ENCODE peak calls at places on chromosomes 3 and 15, in four cellular contexts. U is WTC11, D is HCT116, K is K562. C is an unnamed sample.

GRCh38 chr3:191646242-191646641 is 185.3 kb downstream of the PYDC2 start:
- DNase-seq in K (no peak), D (no peak), U (no peak), C (no peak)

GRCh38 chr15:78317145-78317836 is 17.9 kb upstream of the SKIC8 start:
- DNase-seq in D (no peak), K (peak; percentile 58), U (no peak), C (no peak)

GRCh38 chr15:64507845-64508244 is 47.5 kb downstream of the ZNF609 start:
- DNase-seq in D (no peak), U (no peak), K (no peak), C (no peak)

GRCh38 chr3:186596568-186597287 is 16.1 kb upstream of the AHSG start:
- DNase-seq in U (no peak), K (no peak), D (no peak), C (no peak)

GRCh38 chr15:58537033-58537432 is 105.2 kb downstream of the LIPC start:
- DNase-seq in D (no peak), U (no peak), K (no peak), C (no peak)

GRCh38 chr3:28150465-28151206 is 90.8 kb upstream of the CMC1 start:
- DNase-seq in K (no peak), D (no peak), U (no peak), C (no peak)

GRCh38 chr3:154931484-154931883 is 148.6 kb upstream of the MME start:
- DNase-seq in K (no peak), U (no peak), D (no peak), C (no peak)

GRCh38 chr3:61956236-61956635 is 394.9 kb downstream of the PTPRG start:
- DNase-seq in D (no peak), U (no peak), K (no peak), C (no peak)

GRCh38 chr3:86814918-86815655 is 175.9 kb downstream of the VGLL3 start:
- DNase-seq in U (no peak), K (no peak), D (no peak), C (no peak)

GRCh38 chr3:71142440-71143161 is 440.9 kb downstream of the FOXP1 start:
- DNase-seq in U (no peak), D (no peak), K (no peak), C (no peak)

GRCh38 chr3:197546307-197547085 is 9.3 kb downstream of the BDH1 start:
- DNase-seq in K (no peak), U (no peak), D (no peak), C (no peak)

GRCh38 chr3:156483961-156484787 is 70.7 kb downstream of the SSR3 start:
- DNase-seq in D (peak; percentile 8), K (peak; percentile 53), U (no peak), C (no peak)

GRCh38 chr3:132660745-132661067 is 577 bp downstream of the UBA5 start:
- DNase-seq in U (no peak), D (peak; percentile 4), K (peak; percentile 38), C (no peak)

GRCh38 chr3:68893600-68894239 is 38.6 kb downstream of the TAFA4 start:
- DNase-seq in D (no peak), K (peak; percentile 5), U (no peak), C (peak; percentile 11)

GRCh38 chr3:124886168-124887051 is 755 bp downstream of the ITGB5 start:
- DNase-seq in U (peak; percentile 54), D (no peak), K (peak; percentile 46), C (peak; percentile 42)

GRCh38 chr3:52223449-52224408 is 1.7 kb downstream of the TLR9 start:
- DNase-seq in D (no peak), U (no peak), K (no peak), C (no peak)

GRCh38 chr15:26967719-26968269 is 3.2 kb upstream of the GABRG3 start:
- DNase-seq in K (no peak), U (peak; percentile 75), D (no peak), C (no peak)

GRCh38 chr15:77506311-77507150 is 85.8 kb downstream of the HMG20A start:
- DNase-seq in U (no peak), D (no peak), K (no peak), C (no peak)

GRCh38 chr3:64865872-64866588 is 178.2 kb upstream of the ADAMTS9 start:
- DNase-seq in D (no peak), U (no peak), K (no peak), C (no peak)

DNA sequence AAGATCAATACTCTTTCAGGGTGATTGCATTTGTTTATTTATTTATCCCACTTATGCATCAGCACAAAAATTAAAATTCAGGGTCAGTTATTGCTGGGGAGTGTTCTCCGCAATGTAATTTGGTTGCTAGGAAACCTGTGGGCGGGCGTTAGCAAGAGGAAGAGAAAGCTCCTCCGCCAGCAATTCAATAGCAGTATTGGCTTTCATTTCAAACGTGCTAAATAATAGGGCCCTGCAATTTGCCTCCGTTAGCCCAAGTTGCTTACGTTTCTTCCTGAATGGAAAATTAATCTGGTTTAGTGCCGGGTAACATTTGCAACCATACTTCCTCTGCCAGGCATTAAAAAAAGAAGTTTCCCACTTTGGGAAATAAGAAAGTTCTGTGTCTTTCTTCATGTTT is 35.5 kb upstream of the PLCL2 start:
- DNase-seq in K (no peak), D (no peak), U (peak; percentile 18), C (no peak)
- TF ChIP-seq SP1 in K (no peak), D (no peak), U (no peak), C (no peak)

DNA sequence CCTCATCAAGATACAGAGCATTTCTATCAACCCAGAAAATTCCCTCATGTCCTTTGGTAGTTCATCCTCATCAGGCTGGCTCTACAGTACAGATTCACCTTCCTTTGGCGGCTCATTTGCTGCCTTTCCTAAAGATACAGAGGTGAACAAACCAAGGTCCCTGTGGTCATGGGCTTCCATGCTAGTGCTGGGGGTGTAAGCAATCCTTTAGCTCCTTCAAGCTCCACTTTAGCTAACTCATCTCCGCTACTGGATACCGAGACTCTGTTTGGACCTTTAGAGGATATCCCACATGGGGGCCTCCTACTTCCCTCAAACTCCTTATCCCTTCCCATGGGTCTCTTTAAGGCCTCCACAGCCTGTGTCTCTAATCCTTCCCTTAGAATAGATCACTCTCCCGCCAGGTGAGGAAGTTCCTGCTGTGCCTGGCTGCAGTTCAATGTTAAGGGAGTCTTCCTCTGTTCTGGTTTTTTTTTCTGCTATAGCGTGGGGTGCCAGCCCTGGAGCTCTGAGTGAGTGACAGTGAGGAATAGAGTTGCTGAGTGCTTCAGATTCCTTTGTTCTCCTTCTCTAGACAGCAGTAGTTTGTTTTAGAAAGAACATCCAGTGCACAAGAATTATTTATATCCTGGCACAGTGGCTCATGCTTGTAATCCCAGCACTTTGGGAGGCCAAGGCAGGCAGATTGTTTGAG is 30.7 kb downstream of the CLEC3B start:
- DNase-seq in D (no peak), K (no peak), U (no peak), C (no peak)
- TF ChIP-seq SP1 in D (no peak), K (no peak), U (no peak), C (no peak)

GRCh38 chr3:46062679-46063078 is 35.4 kb upstream of the XCR1 start:
- DNase-seq in U (no peak), K (no peak), D (no peak), C (no peak)
- TF ChIP-seq SP1 in U (no peak), K (no peak), D (no peak), C (no peak)

GRCh38 chr3:5229414-5229813 is 41.9 kb downstream of the EDEM1 start:
- DNase-seq in D (no peak), U (no peak), K (no peak), C (no peak)

GRCh38 chr3:5232570-5232969 is 45.1 kb downstream of the EDEM1 start:
- DNase-seq in U (peak; percentile 32), K (no peak), D (no peak), C (no peak)

GRCh38 chr3:5231067-5231466 is 43.6 kb downstream of the EDEM1 start:
- DNase-seq in K (no peak), D (no peak), U (no peak), C (no peak)

GRCh38 chr3:5233026-5233425 is 45.5 kb downstream of the EDEM1 start:
- DNase-seq in U (no peak), K (no peak), D (no peak), C (no peak)

GRCh38 chr3:5231536-5231935 is 44.0 kb downstream of the EDEM1 start:
- DNase-seq in D (no peak), K (no peak), U (no peak), C (no peak)
- TF ChIP-seq SP1 in D (no peak), K (no peak), U (no peak), C (no peak)

GRCh38 chr3:5122030-5122740 is at the start of gene ARL8B:
- DNase-seq in U (peak; percentile 87), K (peak; percentile 95), D (peak; percentile 78), C (peak; percentile 87)

GRCh38 chr3:5112043-5112442 is 10.0 kb upstream of the ARL8B start:
- DNase-seq in U (no peak), D (no peak), K (no peak), C (no peak)

GRCh38 chr3:5115506-5116162 is 6.5 kb upstream of the ARL8B start:
- DNase-seq in U (no peak), D (no peak), K (no peak), C (no peak)

GRCh38 chr3:5120446-5120845 is 1.6 kb upstream of the ARL8B start:
- DNase-seq in D (no peak), U (no peak), K (no peak), C (no peak)

DNA sequence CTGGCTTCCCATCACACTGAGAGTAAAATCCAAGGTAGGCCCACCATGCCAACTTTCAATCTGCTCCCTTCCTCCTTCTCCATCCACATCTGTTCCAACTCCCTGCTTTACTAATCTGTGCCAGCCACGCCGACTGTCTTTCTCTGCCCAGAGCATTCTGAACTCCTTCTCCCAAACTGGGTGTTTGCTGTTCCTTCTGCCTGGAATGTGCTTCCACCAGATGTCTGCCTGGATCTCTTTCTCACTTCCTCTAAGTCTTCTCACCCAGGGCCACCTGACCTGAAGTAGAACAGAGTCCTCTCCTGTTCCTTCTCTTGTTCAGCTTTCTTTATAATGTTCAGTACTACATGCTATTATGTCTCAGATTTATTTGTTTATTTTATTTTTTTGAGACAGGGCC is 5.5 kb upstream of the ARL8B start:
- DNase-seq in K (no peak), U (no peak), D (no peak), C (no peak)
- TF ChIP-seq SP1 in K (no peak), U (no peak), D (no peak), C (no peak)

GRCh38 chr3:127158614-127159221 is 34.2 kb upstream of the PRR23E start:
- DNase-seq in K (no peak), D (no peak), U (peak; percentile 78), C (peak; percentile 32)

GRCh38 chr3:127161973-127162579 is 30.9 kb upstream of the PRR23E start:
- DNase-seq in K (no peak), U (no peak), D (no peak), C (no peak)

GRCh38 chr3:127159547-127159946 is 33.4 kb upstream of the PRR23E start:
- DNase-seq in K (no peak), D (no peak), U (peak; percentile 23), C (no peak)

GRCh38 chr3:127162947-127163645 is 29.8 kb upstream of the PRR23E start:
- DNase-seq in D (no peak), K (peak; percentile 30), U (peak; percentile 77), C (peak; percentile 54)

GRCh38 chr3:127161236-127161635 is 31.7 kb upstream of the PRR23E start:
- DNase-seq in U (no peak), K (no peak), D (no peak), C (no peak)
- TF ChIP-seq SP1 in U (no peak), K (no peak), D (no peak), C (no peak)